ENCODE peak calls at places on chromosomes 7 and 10, in seven cellular contexts. M is posterior vena cava; Z is anterior cingulate cortex; P is C1 segment of cervical spinal cord; H is fibroblast of the aortic adventitia; W is activated T-helper 2 cell treated with anti-CD3 and anti-CD28 coated beads, Interferon-gamma antibody, Interleukin-2, Interleukin-4, amounts not matched to agents 10 μg/mL and 5 μg/mL and 100 μg/mL, durations not matched to agents 14 hours and 24 hours and 36 hours; T is OCI-LY7. Q is an unnamed sample.
A peak's percentile ranks its signal among the peaks of the same experiment; 100 is the strongest.

GRCh38 chr10:55330485-55330884 is 529.5 kb upstream of the PCDH15 start:
- DNase-seq in M (no peak), Z (no peak), P (no peak), H (no peak), W (no peak), T (no peak), Q (no peak)

GRCh38 chr10:26380815-26381214 is 57.3 kb upstream of the APBB1IP start:
- DNase-seq in M (no peak), Z (no peak), P (no peak), H (peak; percentile 57), W (no peak), T (no peak), Q (no peak)

GRCh38 chr10:97333601-97334369 is 744 bp downstream of the FRAT2 start:
- DNase-seq in M (peak; percentile 91), Z (no peak), P (peak; percentile 42), H (peak; percentile 48), W (peak; percentile 29), T (peak; percentile 43), Q (peak; percentile 22)

GRCh38 chr10:22740180-22740579 is 25.8 kb upstream of the PIP4K2A start:
- DNase-seq in M (no peak), Z (no peak), P (no peak), H (peak; percentile 19), W (no peak), T (no peak), Q (no peak)

GRCh38 chr10:72063703-72064391 is 24.5 kb downstream of the SPOCK2 start:
- DNase-seq in M (no peak), Z (no peak), P (no peak), H (no peak), W (no peak), T (no peak), Q (no peak)

GRCh38 chr7:120792091-120792860 is 65.7 kb downstream of the TSPAN12 start:
- DNase-seq in M (peak; percentile 91), Z (peak; percentile 18), P (peak; percentile 37), H (peak; percentile 70), W (peak; percentile 33), T (peak; percentile 62), Q (peak; percentile 90)

GRCh38 chr7:131105803-131106680 is 221.6 kb upstream of the MKLN1 start:
- DNase-seq in M (peak; percentile 95), Z (peak; percentile 81), P (peak; percentile 88), H (peak; percentile 76), W (peak; percentile 74), T (peak; percentile 74), Q (peak; percentile 78)

GRCh38 chr7:140074780-140075179 is 12.0 kb upstream of the PARP12 start:
- DNase-seq in M (no peak), Z (no peak), P (no peak), H (peak; percentile 7), W (no peak), T (no peak), Q (no peak)

GRCh38 chr10:113084031-113084430 is 134.0 kb downstream of the TCF7L2 start:
- DNase-seq in M (no peak), Z (no peak), P (no peak), H (no peak), W (no peak), T (no peak), Q (no peak)

GRCh38 chr7:151756076-151756731 is 120.7 kb downstream of the PRKAG2 start:
- DNase-seq in M (no peak), Z (no peak), P (peak; percentile 17), H (no peak), W (peak; percentile 49), T (no peak), Q (no peak)

GRCh38 chr10:4201866-4202825 is 417.1 kb upstream of the KLF6 start:
- DNase-seq in M (no peak), Z (no peak), P (no peak), H (no peak), W (no peak), T (no peak), Q (no peak)

GRCh38 chr10:125064681-125065492 is 95.5 kb downstream of the CTBP2 start:
- DNase-seq in M (no peak), Z (no peak), P (no peak), H (peak; percentile 73), W (no peak), T (peak; percentile 90), Q (no peak)

GRCh38 chr10:49223205-49223604 is 35.0 kb upstream of the TMEM273 start:
- DNase-seq in M (no peak), Z (no peak), P (no peak), H (no peak), W (no peak), T (no peak), Q (no peak)

GRCh38 chr7:35820858-35821257 is 20.0 kb downstream of the SEPTIN7 start:
- DNase-seq in M (no peak), Z (no peak), P (no peak), H (no peak), W (no peak), T (no peak), Q (no peak)

GRCh38 chr7:84204655-84205054 is 10.1 kb upstream of the SEMA3A start:
- DNase-seq in M (no peak), Z (no peak), P (no peak), H (peak; percentile 60), W (no peak), T (no peak), Q (no peak)

GRCh38 chr7:28329616-28330373 is 82.5 kb upstream of the CREB5 start:
- DNase-seq in M (no peak), Z (no peak), P (no peak), H (peak; percentile 2), W (no peak), T (no peak), Q (no peak)